ENCODE peak calls at places on chromosomes 2 and 18, in ten cellular contexts. One of them, this sample, is unnamed.

GRCh38 chr18:56770097-56770496 is 118.9 kb downstream of the WDR7 start:
- DNase-seq in NT2/D1: no peak
- DNase-seq in HCT116: no peak
- DNase-seq in left lung: no peak
- DNase-seq in heart right ventricle: no peak
- DNase-seq in mammary epithelial cell: no peak
- DNase-seq in right atrium auricular region: no peak
- DNase-seq in heart left ventricle: no peak
- DNase-seq in naive thymus-derived CD4-positive, alpha-beta T cell: no peak
- DNase-seq in thyroid gland: no peak
- DNase-seq in this sample: no peak

GRCh38 chr2:235433860-235434259 is 60.0 kb upstream of the AGAP1 start:
- DNase-seq in heart right ventricle: no peak
- DNase-seq in right atrium auricular region: peak; percentile 88
- DNase-seq in naive thymus-derived CD4-positive, alpha-beta T cell: no peak
- DNase-seq in left lung: no peak
- DNase-seq in heart left ventricle: peak; percentile 66
- DNase-seq in thyroid gland: peak; percentile 74
- DNase-seq in NT2/D1: no peak
- DNase-seq in HCT116: no peak
- DNase-seq in mammary epithelial cell: no peak
- DNase-seq in this sample: no peak

GRCh38 chr18:39635966-39636365 is 2070.4 kb upstream of the CELF4 start:
- DNase-seq in heart left ventricle: no peak
- DNase-seq in thyroid gland: no peak
- DNase-seq in mammary epithelial cell: no peak
- DNase-seq in NT2/D1: no peak
- DNase-seq in right atrium auricular region: no peak
- DNase-seq in HCT116: no peak
- DNase-seq in heart right ventricle: no peak
- DNase-seq in left lung: no peak
- DNase-seq in naive thymus-derived CD4-positive, alpha-beta T cell: no peak
- DNase-seq in this sample: no peak

GRCh38 chr2:36672199-36672598 is 24.3 kb upstream of the VIT start:
- DNase-seq in thyroid gland: no peak
- DNase-seq in right atrium auricular region: no peak
- DNase-seq in heart right ventricle: no peak
- DNase-seq in mammary epithelial cell: peak; percentile 20
- DNase-seq in naive thymus-derived CD4-positive, alpha-beta T cell: no peak
- DNase-seq in left lung: no peak
- DNase-seq in NT2/D1: no peak
- DNase-seq in HCT116: peak; percentile 32
- DNase-seq in heart left ventricle: no peak
- DNase-seq in this sample: no peak

GRCh38 chr2:11539317-11540147 is 5.7 kb downstream of the GREB1 start:
- DNase-seq in HCT116: no peak
- DNase-seq in thyroid gland: peak; percentile 77
- DNase-seq in left lung: no peak
- DNase-seq in mammary epithelial cell: peak; percentile 22
- DNase-seq in right atrium auricular region: no peak
- DNase-seq in naive thymus-derived CD4-positive, alpha-beta T cell: no peak
- DNase-seq in heart right ventricle: no peak
- DNase-seq in heart left ventricle: no peak
- DNase-seq in NT2/D1: no peak
- DNase-seq in this sample: peak; percentile 70

GRCh38 chr2:1988594-1988993 is 244.3 kb upstream of the PXDN start:
- DNase-seq in right atrium auricular region: no peak
- DNase-seq in thyroid gland: no peak
- DNase-seq in mammary epithelial cell: no peak
- DNase-seq in left lung: no peak
- DNase-seq in naive thymus-derived CD4-positive, alpha-beta T cell: no peak
- DNase-seq in HCT116: no peak
- DNase-seq in heart left ventricle: no peak
- DNase-seq in NT2/D1: no peak
- DNase-seq in heart right ventricle: no peak
- DNase-seq in this sample: no peak

GRCh38 chr2:45610281-45611019 is 617 bp downstream of the SRBD1 start:
- DNase-seq in heart right ventricle: peak; percentile 36
- DNase-seq in naive thymus-derived CD4-positive, alpha-beta T cell: no peak
- DNase-seq in right atrium auricular region: peak; percentile 67
- DNase-seq in mammary epithelial cell: peak; percentile 70
- DNase-seq in thyroid gland: peak; percentile 53
- DNase-seq in HCT116: peak; percentile 48
- DNase-seq in left lung: peak; percentile 56
- DNase-seq in heart left ventricle: peak; percentile 48
- DNase-seq in NT2/D1: peak; percentile 65
- DNase-seq in this sample: peak; percentile 71

GRCh38 chr2:28394331-28394877 is 1.7 kb downstream of the FOSL2 start:
- DNase-seq in left lung: peak; percentile 63
- DNase-seq in heart right ventricle: no peak
- DNase-seq in NT2/D1: no peak
- DNase-seq in mammary epithelial cell: peak; percentile 51
- DNase-seq in HCT116: no peak
- DNase-seq in thyroid gland: peak; percentile 79
- DNase-seq in naive thymus-derived CD4-positive, alpha-beta T cell: no peak
- DNase-seq in right atrium auricular region: no peak
- DNase-seq in heart left ventricle: peak; percentile 65
- DNase-seq in this sample: peak; percentile 46

GRCh38 chr2:205283721-205284270 is 398.5 kb upstream of the NRP2 start:
- DNase-seq in NT2/D1: no peak
- DNase-seq in left lung: no peak
- DNase-seq in HCT116: no peak
- DNase-seq in right atrium auricular region: no peak
- DNase-seq in thyroid gland: no peak
- DNase-seq in heart left ventricle: no peak
- DNase-seq in mammary epithelial cell: no peak
- DNase-seq in naive thymus-derived CD4-positive, alpha-beta T cell: no peak
- DNase-seq in heart right ventricle: no peak
- DNase-seq in this sample: no peak

GRCh38 chr2:20584045-20584636 is 66.8 kb downstream of the HS1BP3 start:
- DNase-seq in heart left ventricle: no peak
- DNase-seq in right atrium auricular region: no peak
- DNase-seq in HCT116: peak; percentile 49
- DNase-seq in heart right ventricle: peak; percentile 16
- DNase-seq in thyroid gland: peak; percentile 96
- DNase-seq in naive thymus-derived CD4-positive, alpha-beta T cell: no peak
- DNase-seq in mammary epithelial cell: peak; percentile 63
- DNase-seq in left lung: no peak
- DNase-seq in NT2/D1: no peak
- DNase-seq in this sample: peak; percentile 83

DNA sequence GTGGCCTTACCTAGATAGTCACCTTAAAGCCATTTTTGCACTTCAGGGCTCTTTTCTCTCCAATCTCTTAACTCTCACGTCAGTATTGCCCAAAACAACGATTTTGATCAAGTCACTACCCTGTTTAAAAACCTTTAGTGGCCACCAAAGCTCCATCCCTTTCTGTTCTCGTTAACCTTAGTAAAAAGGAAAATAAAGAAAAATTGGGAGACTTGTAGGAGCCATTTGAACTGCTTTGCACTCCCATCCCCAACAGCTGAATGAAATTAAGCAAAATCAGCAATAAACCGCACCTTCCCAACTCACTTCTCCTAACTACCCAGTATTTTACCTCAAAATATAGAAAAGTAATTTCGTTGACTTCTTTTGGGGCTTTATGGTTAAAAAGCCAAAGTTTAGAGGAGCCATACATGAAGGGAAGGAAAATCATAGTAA is 686 bp upstream of the ARL5A start:
- DNase-seq in naive thymus-derived CD4-positive, alpha-beta T cell: no peak
- DNase-seq in left lung: no peak
- DNase-seq in thyroid gland: no peak
- DNase-seq in heart right ventricle: no peak
- DNase-seq in right atrium auricular region: no peak
- DNase-seq in HCT116: no peak
- DNase-seq in heart left ventricle: no peak
- DNase-seq in mammary epithelial cell: no peak
- DNase-seq in NT2/D1: no peak
- DNase-seq in this sample: no peak
- H3K4me3 ChIP-seq in naive thymus-derived CD4-positive, alpha-beta T cell: peak overlapping the region; percentile 93
- H3K4me3 ChIP-seq in left lung: peak overlapping the region; percentile 76
- H3K4me3 ChIP-seq in thyroid gland: peak overlapping the region; percentile 33
- H3K4me3 ChIP-seq in heart right ventricle: peak overlapping the region; percentile 93
- H3K4me3 ChIP-seq in right atrium auricular region: peak overlapping the region; percentile 95
- H3K4me3 ChIP-seq in HCT116: peak overlapping the region; percentile 81
- H3K4me3 ChIP-seq in heart left ventricle: peak overlapping the region; percentile 94
- H3K4me3 ChIP-seq in mammary epithelial cell: peak overlapping the region; percentile 85
- H3K4me3 ChIP-seq in NT2/D1: peak overlapping the region; percentile 89
- H3K4me3 ChIP-seq in this sample: peak overlapping the region; percentile 90

DNA sequence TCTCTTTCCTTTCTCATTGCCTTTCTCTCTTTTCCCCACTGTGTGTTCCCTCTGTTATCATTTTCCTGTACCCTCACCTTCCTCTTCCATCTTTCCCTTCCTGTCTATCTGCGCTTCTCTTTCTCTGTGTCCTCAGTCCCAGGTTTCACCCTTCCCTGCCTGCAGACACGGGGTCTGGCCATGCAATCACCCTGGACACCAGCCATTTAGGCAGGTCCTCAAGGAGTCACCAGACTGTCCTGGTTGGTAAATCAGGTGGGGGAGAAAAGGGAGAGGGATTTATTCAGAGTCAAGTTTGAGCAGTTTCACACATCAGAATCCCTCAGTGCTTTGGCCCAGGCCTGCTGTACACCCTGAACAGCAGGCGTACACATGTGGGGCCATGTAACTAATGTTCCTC is 169.3 kb downstream of the ANKRD30B start:
- DNase-seq in thyroid gland: peak; percentile 58
- DNase-seq in mammary epithelial cell: no peak
- DNase-seq in heart left ventricle: no peak
- DNase-seq in HCT116: no peak
- DNase-seq in heart right ventricle: no peak
- DNase-seq in naive thymus-derived CD4-positive, alpha-beta T cell: no peak
- DNase-seq in left lung: no peak
- DNase-seq in NT2/D1: no peak
- DNase-seq in right atrium auricular region: no peak
- DNase-seq in this sample: no peak
- H3K4me1 ChIP-seq in thyroid gland: peaks cover 12% of the 10 kb centered on the region
- H3K4me1 ChIP-seq in mammary epithelial cell: no peaks in the 10 kb centered on the region
- H3K4me1 ChIP-seq in heart left ventricle: no peaks in the 10 kb centered on the region
- H3K4me1 ChIP-seq in HCT116: no peaks in the 10 kb centered on the region
- H3K4me1 ChIP-seq in heart right ventricle: no peaks in the 10 kb centered on the region
- H3K4me1 ChIP-seq in naive thymus-derived CD4-positive, alpha-beta T cell: no peaks in the 10 kb centered on the region
- H3K4me1 ChIP-seq in left lung: no peaks in the 10 kb centered on the region
- H3K4me1 ChIP-seq in NT2/D1: no peaks in the 10 kb centered on the region
- H3K4me1 ChIP-seq in right atrium auricular region: no peaks in the 10 kb centered on the region
- H3K4me1 ChIP-seq in this sample: no peaks in the 10 kb centered on the region

GRCh38 chr2:72412214-72412613 is 264.6 kb upstream of the CYP26B1 start:
- DNase-seq in right atrium auricular region: no peak
- DNase-seq in thyroid gland: no peak
- DNase-seq in NT2/D1: no peak
- DNase-seq in naive thymus-derived CD4-positive, alpha-beta T cell: no peak
- DNase-seq in HCT116: no peak
- DNase-seq in heart right ventricle: no peak
- DNase-seq in heart left ventricle: no peak
- DNase-seq in mammary epithelial cell: no peak
- DNase-seq in left lung: no peak
- DNase-seq in this sample: no peak

GRCh38 chr2:72414108-72414507 is 266.4 kb upstream of the CYP26B1 start:
- DNase-seq in heart left ventricle: no peak
- DNase-seq in thyroid gland: no peak
- DNase-seq in heart right ventricle: no peak
- DNase-seq in NT2/D1: no peak
- DNase-seq in naive thymus-derived CD4-positive, alpha-beta T cell: no peak
- DNase-seq in left lung: no peak
- DNase-seq in mammary epithelial cell: no peak
- DNase-seq in HCT116: no peak
- DNase-seq in right atrium auricular region: no peak
- DNase-seq in this sample: no peak

GRCh38 chr2:72415781-72416180 is 268.1 kb upstream of the CYP26B1 start:
- DNase-seq in naive thymus-derived CD4-positive, alpha-beta T cell: no peak
- DNase-seq in heart left ventricle: no peak
- DNase-seq in left lung: no peak
- DNase-seq in right atrium auricular region: no peak
- DNase-seq in thyroid gland: no peak
- DNase-seq in HCT116: no peak
- DNase-seq in mammary epithelial cell: no peak
- DNase-seq in NT2/D1: no peak
- DNase-seq in heart right ventricle: no peak
- DNase-seq in this sample: no peak

DNA sequence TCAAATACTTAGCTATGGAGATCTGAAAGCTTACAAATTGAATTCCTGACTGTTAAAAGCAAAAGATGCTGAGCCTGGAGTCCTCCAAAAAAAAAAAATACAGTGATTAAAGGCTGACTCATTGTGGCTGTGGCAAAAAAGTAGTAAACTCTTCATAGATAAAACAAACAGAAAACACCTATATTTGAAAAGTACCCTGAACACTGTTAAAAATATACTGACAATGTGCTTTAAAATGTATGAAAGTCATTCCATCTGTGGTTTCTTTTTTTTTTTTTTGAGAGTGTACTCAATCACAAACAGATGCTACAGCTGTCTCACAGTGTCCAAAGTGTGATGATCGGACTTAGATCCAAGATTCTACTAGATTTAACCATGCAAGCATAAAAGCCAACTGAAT is 267.6 kb upstream of the CYP26B1 start:
- DNase-seq in left lung: no peak
- DNase-seq in heart left ventricle: no peak
- DNase-seq in HCT116: no peak
- DNase-seq in NT2/D1: no peak
- DNase-seq in naive thymus-derived CD4-positive, alpha-beta T cell: no peak
- DNase-seq in right atrium auricular region: no peak
- DNase-seq in thyroid gland: no peak
- DNase-seq in heart right ventricle: no peak
- DNase-seq in mammary epithelial cell: peak; percentile 18
- DNase-seq in this sample: no peak
- H3K4me3 ChIP-seq in left lung: no peak overlapping the region
- H3K4me3 ChIP-seq in heart left ventricle: no peak overlapping the region
- H3K4me3 ChIP-seq in HCT116: no peak overlapping the region
- H3K4me3 ChIP-seq in NT2/D1: no peak overlapping the region
- H3K4me3 ChIP-seq in naive thymus-derived CD4-positive, alpha-beta T cell: no peak overlapping the region
- H3K4me3 ChIP-seq in right atrium auricular region: no peak overlapping the region
- H3K4me3 ChIP-seq in thyroid gland: no peak overlapping the region
- H3K4me3 ChIP-seq in heart right ventricle: no peak overlapping the region
- H3K4me3 ChIP-seq in mammary epithelial cell: no peak overlapping the region
- H3K4me3 ChIP-seq in this sample: no peak overlapping the region

DNA sequence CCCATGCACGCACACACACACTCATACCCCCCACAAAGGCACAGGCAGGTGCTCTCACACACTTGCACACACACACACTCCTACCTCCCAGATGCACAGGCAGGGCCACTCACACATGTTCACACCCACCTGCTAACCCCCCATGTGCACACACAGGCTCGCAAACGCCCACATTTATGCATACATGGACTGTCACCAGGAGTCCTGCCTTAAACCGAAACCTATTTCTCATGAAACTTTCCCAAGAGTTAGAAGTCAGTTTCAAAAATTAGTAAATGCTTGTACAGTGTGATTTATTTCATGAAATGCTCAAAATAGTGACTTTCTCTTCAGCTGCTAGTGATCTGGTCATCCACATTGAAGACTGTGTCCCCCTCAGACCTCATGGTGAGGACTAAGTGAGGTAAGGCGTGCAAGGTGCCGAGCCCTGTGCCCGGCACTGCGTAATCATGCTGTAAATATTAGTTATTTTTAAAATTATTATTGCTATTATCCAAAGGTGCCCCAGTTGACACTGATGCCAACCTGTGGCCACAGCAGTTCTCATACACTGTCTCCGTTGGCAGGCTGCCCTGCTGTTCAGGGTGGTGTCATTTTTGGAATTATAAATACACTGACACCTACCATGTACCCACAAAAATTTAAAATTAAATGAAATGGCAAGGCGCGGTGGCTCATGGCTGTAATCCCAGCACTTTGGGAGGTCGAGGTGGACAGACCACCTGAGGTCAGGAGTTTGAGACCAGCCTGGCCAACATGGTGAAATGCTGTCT is 12.4 kb downstream of the CNNM4 start:
- DNase-seq in heart left ventricle: no peak
- DNase-seq in naive thymus-derived CD4-positive, alpha-beta T cell: no peak
- DNase-seq in right atrium auricular region: no peak
- DNase-seq in NT2/D1: no peak
- DNase-seq in mammary epithelial cell: no peak
- DNase-seq in thyroid gland: peak; percentile 27
- DNase-seq in left lung: no peak
- DNase-seq in heart right ventricle: peak; percentile 25
- DNase-seq in HCT116: no peak
- DNase-seq in this sample: no peak
- H3K4me1 ChIP-seq in heart left ventricle: no peaks in the 10 kb centered on the region
- H3K4me1 ChIP-seq in naive thymus-derived CD4-positive, alpha-beta T cell: peaks cover 11% of the 10 kb centered on the region
- H3K4me1 ChIP-seq in right atrium auricular region: no peaks in the 10 kb centered on the region
- H3K4me1 ChIP-seq in NT2/D1: peaks cover 13% of the 10 kb centered on the region
- H3K4me1 ChIP-seq in mammary epithelial cell: peaks cover 4% of the 10 kb centered on the region
- H3K4me1 ChIP-seq in thyroid gland: peaks cover 54% of the 10 kb centered on the region
- H3K4me1 ChIP-seq in left lung: no peaks in the 10 kb centered on the region
- H3K4me1 ChIP-seq in heart right ventricle: no peaks in the 10 kb centered on the region
- H3K4me1 ChIP-seq in HCT116: no peaks in the 10 kb centered on the region
- H3K4me1 ChIP-seq in this sample: no peaks in the 10 kb centered on the region